ENCODE peak calls at places on chromosomes 6 and 20, in seven cellular contexts. Z is CD8-positive, alpha-beta T cell; P is tibial nerve; E is A549; I is transverse colon; Y is AG04450; H is PC-3. L is an unnamed sample.

GRCh38 chr6:41706876-41707564 is 28.4 kb downstream of the TFEB start:
- DNase-seq in Z (no peak), P (no peak), E (no peak), I (no peak), Y (no peak), H (no peak), L (peak; percentile 81)

GRCh38 chr6:135002229-135002844 is 52.3 kb downstream of the HBS1L start:
- DNase-seq in Z (no peak), P (no peak), E (peak; percentile 5), I (no peak), Y (no peak), H (peak; percentile 49), L (no peak)

GRCh38 chr20:44714701-44715494 is at the start of gene CCN5:
- DNase-seq in Z (no peak), P (peak; percentile 88), E (peak; percentile 80), I (peak; percentile 87), Y (no peak), H (peak; percentile 89), L (peak; percentile 94)

GRCh38 chr6:148343028-148343374 is 363 bp downstream of the SASH1 start:
- DNase-seq in Z (no peak), P (no peak), E (no peak), I (no peak), Y (no peak), H (no peak), L (peak; percentile 60)

GRCh38 chr6:8743146-8743745 is 307.9 kb upstream of the SLC35B3 start:
- DNase-seq in Z (no peak), P (no peak), E (peak; percentile 1), I (no peak), Y (no peak), H (no peak), L (no peak)

GRCh38 chr6:37566209-37566859 is 66.6 kb upstream of the CCDC167 start:
- DNase-seq in Z (peak; percentile 81), P (no peak), E (peak; percentile 57), I (peak; percentile 54), Y (no peak), H (peak; percentile 49), L (peak; percentile 65)

GRCh38 chr6:43870660-43871061 is 100.7 kb downstream of the VEGFA start:
- DNase-seq in Z (no peak), P (no peak), E (no peak), I (no peak), Y (no peak), H (no peak), L (no peak)

GRCh38 chr6:145813285-145814034 is 1.1 kb downstream of the FBXO30 start:
- DNase-seq in Z (no peak), P (no peak), E (no peak), I (no peak), Y (no peak), H (peak; percentile 72), L (no peak)

GRCh38 chr6:158938811-158939254 is 61.2 kb downstream of the RSPH3 start:
- DNase-seq in Z (peak; percentile 12), P (no peak), E (peak; percentile 17), I (peak; percentile 82), Y (no peak), H (no peak), L (peak; percentile 32)

GRCh38 chr6:13384966-13385365 is 56.6 kb upstream of the TBC1D7 start:
- DNase-seq in Z (no peak), P (no peak), E (no peak), I (no peak), Y (no peak), H (no peak), L (no peak)

GRCh38 chr20:31674895-31675827 is 37.4 kb downstream of the COX4I2 start:
- DNase-seq in Z (peak; percentile 61), P (no peak), E (no peak), I (peak; percentile 69), Y (no peak), H (peak; percentile 86), L (peak; percentile 78)

GRCh38 chr6:75748743-75749538 is at the start of gene MYO6:
- DNase-seq in Z (peak; percentile 41), P (peak; percentile 18), E (peak; percentile 28), I (peak; percentile 85), Y (no peak), H (peak; percentile 68), L (peak; percentile 77)

GRCh38 chr6:137216106-137216505 is 3.1 kb downstream of the IFNGR1 start:
- DNase-seq in Z (no peak), P (no peak), E (no peak), I (no peak), Y (no peak), H (no peak), L (no peak)

GRCh38 chr20:50210066-50210619 is 19.5 kb downstream of the CEBPB start:
- DNase-seq in Z (no peak), P (no peak), E (no peak), I (no peak), Y (no peak), H (no peak), L (no peak)

GRCh38 chr6:43013020-43013842 is 515 bp downstream of the MEA1 start:
- DNase-seq in Z (no peak), P (no peak), E (no peak), I (no peak), Y (no peak), H (no peak), L (no peak)

GRCh38 chr20:57895161-57895855 is 185.5 kb upstream of the PMEPA1 start:
- DNase-seq in Z (no peak), P (no peak), E (no peak), I (no peak), Y (no peak), H (no peak), L (no peak)

GRCh38 chr20:47389867-47390347 is 33.4 kb upstream of the ZMYND8 start:
- DNase-seq in Z (no peak), P (no peak), E (peak; percentile 62), I (no peak), Y (no peak), H (peak; percentile 98), L (no peak)

GRCh38 chr20:3900187-3900604 is 11.0 kb downstream of the PANK2 start:
- DNase-seq in Z (no peak), P (no peak), E (no peak), I (no peak), Y (no peak), H (peak; percentile 28), L (no peak)

GRCh38 chr6:149443411-149444181 is 41.2 kb downstream of the ZC3H12D start:
- DNase-seq in Z (no peak), P (no peak), E (no peak), I (no peak), Y (peak; percentile 44), H (no peak), L (no peak)

GRCh38 chr20:63322146-63322922 is 29.3 kb downstream of the COL20A1 start:
- DNase-seq in Z (no peak), P (no peak), E (no peak), I (no peak), Y (no peak), H (no peak), L (peak; percentile 9)
- TF ChIP-seq CTCF in Z (no peak), P (no peak), E (no peak), I (no peak), Y (no peak), H (no peak), L (no peak)

GRCh38 chr20:35839891-35840290 is 68.1 kb downstream of the PHF20 start:
- DNase-seq in Z (no peak), P (no peak), E (no peak), I (no peak), Y (no peak), H (no peak), L (no peak)

GRCh38 chr20:35845561-35845960 is 73.7 kb downstream of the PHF20 start:
- DNase-seq in Z (no peak), P (no peak), E (no peak), I (no peak), Y (no peak), H (no peak), L (no peak)

GRCh38 chr20:35840403-35840802 is 68.6 kb downstream of the PHF20 start:
- DNase-seq in Z (no peak), P (no peak), E (no peak), I (no peak), Y (no peak), H (no peak), L (no peak)

GRCh38 chr20:35838213-35838612 is 66.4 kb downstream of the PHF20 start:
- DNase-seq in Z (no peak), P (no peak), E (no peak), I (no peak), Y (no peak), H (no peak), L (no peak)

GRCh38 chr20:35842361-35842760 is 70.5 kb downstream of the PHF20 start:
- DNase-seq in Z (no peak), P (no peak), E (no peak), I (no peak), Y (no peak), H (no peak), L (no peak)
- TF ChIP-seq CTCF in Z (no peak), P (no peak), E (no peak), I (no peak), Y (no peak), H (no peak), L (no peak)

DNA sequence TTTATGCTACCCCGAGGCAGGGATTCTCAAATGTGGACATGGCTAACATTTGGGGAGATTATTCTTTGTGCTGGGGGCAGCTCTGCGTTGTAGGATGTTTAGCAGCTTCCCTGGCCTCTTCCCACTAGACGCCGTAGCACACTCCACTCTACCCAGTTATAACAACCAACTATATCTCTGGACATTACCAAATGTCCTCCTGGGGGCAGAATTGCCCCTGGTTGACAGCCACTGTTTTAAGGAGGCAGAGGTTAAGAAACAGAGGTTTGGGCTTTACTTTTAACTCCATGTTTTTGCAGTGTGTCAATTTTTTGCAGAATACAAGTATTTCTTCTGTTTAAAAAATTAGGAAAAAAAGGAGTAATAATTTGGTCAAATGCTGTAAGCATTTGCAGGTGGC is 56.2 kb upstream of the BMP6 start:
- DNase-seq in Z (no peak), P (no peak), E (no peak), I (no peak), Y (no peak), H (peak; percentile 23), L (no peak)
- TF ChIP-seq CTCF in Z (no peak), P (no peak), E (peak; percentile 20), I (no peak), Y (no peak), H (peak; percentile 45), L (no peak)

GRCh38 chr6:166308769-166309589 is 787 bp upstream of the PRR18 start:
- DNase-seq in Z (no peak), P (no peak), E (no peak), I (no peak), Y (no peak), H (no peak), L (no peak)
- TF ChIP-seq CTCF in Z (no peak), P (no peak), E (no peak), I (no peak), Y (no peak), H (no peak), L (no peak)